ENCODE peak calls at places on chromosomes 7 and 10, in eight cellular contexts. One of them, this sample, is unnamed.

GRCh38 chr10:86647773-86648705 is 6.3 kb upstream of the OPN4 start:
- DNase-seq in NB4: no peak
- DNase-seq in left ventricle myocardium inferior: no peak
- DNase-seq in ovary: no peak
- DNase-seq in fibroblast of pulmonary artery: no peak
- DNase-seq in epithelial cell of esophagus: no peak
- DNase-seq in HL-60: no peak
- DNase-seq in upper lobe of right lung: no peak
- DNase-seq in this sample: peak; percentile 56

GRCh38 chr7:157606140-157606539 is 269.3 kb downstream of the DNAJB6 start:
- DNase-seq in ovary: no peak
- DNase-seq in epithelial cell of esophagus: no peak
- DNase-seq in left ventricle myocardium inferior: no peak
- DNase-seq in upper lobe of right lung: peak; percentile 52
- DNase-seq in fibroblast of pulmonary artery: no peak
- DNase-seq in HL-60: no peak
- DNase-seq in NB4: no peak
- DNase-seq in this sample: no peak

GRCh38 chr10:58781873-58782488 is 269.3 kb downstream of the BICC1 start:
- DNase-seq in HL-60: no peak
- DNase-seq in ovary: no peak
- DNase-seq in fibroblast of pulmonary artery: peak; percentile 66
- DNase-seq in NB4: peak; percentile 44
- DNase-seq in upper lobe of right lung: no peak
- DNase-seq in left ventricle myocardium inferior: no peak
- DNase-seq in epithelial cell of esophagus: peak; percentile 75
- DNase-seq in this sample: peak; percentile 75

GRCh38 chr10:92847185-92847864 is 995 bp upstream of the EXOC6 start:
- DNase-seq in left ventricle myocardium inferior: no peak
- DNase-seq in upper lobe of right lung: no peak
- DNase-seq in NB4: peak; percentile 91
- DNase-seq in epithelial cell of esophagus: peak; percentile 83
- DNase-seq in ovary: no peak
- DNase-seq in HL-60: peak; percentile 59
- DNase-seq in fibroblast of pulmonary artery: peak; percentile 53
- DNase-seq in this sample: peak; percentile 14

GRCh38 chr7:151795168-151795754 is 81.7 kb downstream of the PRKAG2 start:
- DNase-seq in fibroblast of pulmonary artery: no peak
- DNase-seq in NB4: no peak
- DNase-seq in HL-60: no peak
- DNase-seq in upper lobe of right lung: peak; percentile 64
- DNase-seq in epithelial cell of esophagus: no peak
- DNase-seq in left ventricle myocardium inferior: peak; percentile 7
- DNase-seq in ovary: no peak
- DNase-seq in this sample: no peak

GRCh38 chr10:61052469-61053205 is 108.7 kb upstream of the RHOBTB1 start:
- DNase-seq in ovary: no peak
- DNase-seq in left ventricle myocardium inferior: no peak
- DNase-seq in HL-60: no peak
- DNase-seq in upper lobe of right lung: no peak
- DNase-seq in epithelial cell of esophagus: no peak
- DNase-seq in NB4: no peak
- DNase-seq in fibroblast of pulmonary artery: no peak
- DNase-seq in this sample: no peak

GRCh38 chr7:46653848-46654247 is 732.8 kb upstream of the IGFBP3 start:
- DNase-seq in epithelial cell of esophagus: no peak
- DNase-seq in left ventricle myocardium inferior: no peak
- DNase-seq in NB4: no peak
- DNase-seq in HL-60: no peak
- DNase-seq in ovary: no peak
- DNase-seq in upper lobe of right lung: no peak
- DNase-seq in fibroblast of pulmonary artery: no peak
- DNase-seq in this sample: no peak

GRCh38 chr10:5545011-5545410 is 20.2 kb downstream of the CALML3 start:
- DNase-seq in upper lobe of right lung: peak; percentile 26
- DNase-seq in NB4: no peak
- DNase-seq in HL-60: no peak
- DNase-seq in epithelial cell of esophagus: no peak
- DNase-seq in left ventricle myocardium inferior: no peak
- DNase-seq in fibroblast of pulmonary artery: no peak
- DNase-seq in ovary: peak; percentile 7
- DNase-seq in this sample: no peak

GRCh38 chr7:1561036-1561940 is 5.3 kb upstream of the TMEM184A start:
- DNase-seq in epithelial cell of esophagus: no peak
- DNase-seq in ovary: no peak
- DNase-seq in NB4: no peak
- DNase-seq in left ventricle myocardium inferior: no peak
- DNase-seq in fibroblast of pulmonary artery: no peak
- DNase-seq in HL-60: no peak
- DNase-seq in upper lobe of right lung: no peak
- DNase-seq in this sample: no peak

GRCh38 chr10:4840151-4840550 is 14.1 kb downstream of the AKR1E2 start:
- DNase-seq in epithelial cell of esophagus: no peak
- DNase-seq in NB4: no peak
- DNase-seq in ovary: no peak
- DNase-seq in upper lobe of right lung: no peak
- DNase-seq in fibroblast of pulmonary artery: no peak
- DNase-seq in HL-60: no peak
- DNase-seq in left ventricle myocardium inferior: no peak
- DNase-seq in this sample: no peak

GRCh38 chr10:124722812-124723783 is 21.1 kb downstream of the FAM53B start:
- DNase-seq in ovary: no peak
- DNase-seq in fibroblast of pulmonary artery: no peak
- DNase-seq in HL-60: peak; percentile 58
- DNase-seq in epithelial cell of esophagus: peak; percentile 76
- DNase-seq in upper lobe of right lung: peak; percentile 70
- DNase-seq in left ventricle myocardium inferior: peak; percentile 62
- DNase-seq in NB4: peak; percentile 66
- DNase-seq in this sample: no peak

GRCh38 chr10:95866448-95866842 is 41.3 kb upstream of the CC2D2B start:
- DNase-seq in left ventricle myocardium inferior: no peak
- DNase-seq in ovary: no peak
- DNase-seq in NB4: no peak
- DNase-seq in epithelial cell of esophagus: no peak
- DNase-seq in fibroblast of pulmonary artery: no peak
- DNase-seq in upper lobe of right lung: no peak
- DNase-seq in HL-60: no peak
- DNase-seq in this sample: no peak

GRCh38 chr10:95865814-95866447 is 41.8 kb upstream of the CC2D2B start:
- DNase-seq in NB4: no peak
- DNase-seq in fibroblast of pulmonary artery: no peak
- DNase-seq in upper lobe of right lung: no peak
- DNase-seq in left ventricle myocardium inferior: no peak
- DNase-seq in HL-60: no peak
- DNase-seq in ovary: no peak
- DNase-seq in epithelial cell of esophagus: no peak
- DNase-seq in this sample: no peak

GRCh38 chr10:95864906-95865813 is 42.6 kb upstream of the CC2D2B start:
- DNase-seq in NB4: peak; percentile 78
- DNase-seq in HL-60: peak; percentile 78
- DNase-seq in upper lobe of right lung: no peak
- DNase-seq in left ventricle myocardium inferior: no peak
- DNase-seq in epithelial cell of esophagus: peak; percentile 67
- DNase-seq in fibroblast of pulmonary artery: peak; percentile 92
- DNase-seq in ovary: peak; percentile 16
- DNase-seq in this sample: peak; percentile 92

GRCh38 chr10:95872158-95872711 is 35.5 kb upstream of the CC2D2B start:
- DNase-seq in HL-60: no peak
- DNase-seq in epithelial cell of esophagus: no peak
- DNase-seq in upper lobe of right lung: no peak
- DNase-seq in ovary: no peak
- DNase-seq in left ventricle myocardium inferior: no peak
- DNase-seq in fibroblast of pulmonary artery: no peak
- DNase-seq in NB4: no peak
- DNase-seq in this sample: no peak

GRCh38 chr10:95867866-95868265 is 39.9 kb upstream of the CC2D2B start:
- DNase-seq in left ventricle myocardium inferior: no peak
- DNase-seq in HL-60: no peak
- DNase-seq in epithelial cell of esophagus: no peak
- DNase-seq in upper lobe of right lung: no peak
- DNase-seq in NB4: no peak
- DNase-seq in fibroblast of pulmonary artery: no peak
- DNase-seq in ovary: no peak
- DNase-seq in this sample: no peak
- H3K4me3 ChIP-seq in left ventricle myocardium inferior: no peak overlapping the region
- H3K4me3 ChIP-seq in HL-60: no peak overlapping the region
- H3K4me3 ChIP-seq in epithelial cell of esophagus: no peak overlapping the region
- H3K4me3 ChIP-seq in upper lobe of right lung: no peak overlapping the region
- H3K4me3 ChIP-seq in NB4: no peak overlapping the region
- H3K4me3 ChIP-seq in fibroblast of pulmonary artery: no peak overlapping the region
- H3K4me3 ChIP-seq in ovary: no peak overlapping the region
- H3K4me3 ChIP-seq in this sample: no peak overlapping the region

GRCh38 chr7:81957517-81957916 is 187.7 kb upstream of the HGF start:
- DNase-seq in NB4: no peak
- DNase-seq in fibroblast of pulmonary artery: no peak
- DNase-seq in upper lobe of right lung: no peak
- DNase-seq in ovary: no peak
- DNase-seq in epithelial cell of esophagus: no peak
- DNase-seq in HL-60: no peak
- DNase-seq in left ventricle myocardium inferior: no peak
- DNase-seq in this sample: no peak

GRCh38 chr7:81960026-81960425 is 190.2 kb upstream of the HGF start:
- DNase-seq in fibroblast of pulmonary artery: peak; percentile 55
- DNase-seq in left ventricle myocardium inferior: no peak
- DNase-seq in ovary: no peak
- DNase-seq in HL-60: no peak
- DNase-seq in upper lobe of right lung: no peak
- DNase-seq in NB4: no peak
- DNase-seq in epithelial cell of esophagus: no peak
- DNase-seq in this sample: no peak

DNA sequence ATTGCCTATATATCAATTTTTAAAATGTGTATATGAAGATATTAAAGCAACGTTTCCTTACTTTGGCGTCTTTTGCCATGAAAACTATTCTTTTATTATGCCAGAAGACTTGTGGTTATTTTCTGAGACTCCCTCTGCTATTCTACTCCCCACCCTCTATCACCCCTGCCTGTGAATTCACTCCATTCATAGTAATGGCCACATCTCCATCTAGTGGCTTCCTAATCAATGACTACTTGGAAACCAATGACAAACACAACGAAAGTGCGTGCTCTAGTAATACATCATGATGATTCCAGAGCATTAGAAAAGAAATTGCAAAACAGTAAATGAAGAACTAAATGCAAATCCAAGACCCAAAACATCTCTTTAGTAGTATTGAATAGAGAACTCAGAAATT is 186.7 kb upstream of the HGF start:
- DNase-seq in ovary: no peak
- DNase-seq in HL-60: peak; percentile 59
- DNase-seq in fibroblast of pulmonary artery: peak; percentile 85
- DNase-seq in epithelial cell of esophagus: peak; percentile 23
- DNase-seq in left ventricle myocardium inferior: no peak
- DNase-seq in NB4: peak; percentile 92
- DNase-seq in upper lobe of right lung: no peak
- DNase-seq in this sample: peak; percentile 76
- TF ChIP-seq CTCF in ovary: no peak
- TF ChIP-seq CTCF in HL-60: peak; percentile 25
- TF ChIP-seq CTCF in fibroblast of pulmonary artery: peak; percentile 69
- TF ChIP-seq CTCF in epithelial cell of esophagus: peak; percentile 38
- TF ChIP-seq CTCF in left ventricle myocardium inferior: peak; percentile 62
- TF ChIP-seq CTCF in NB4: peak; percentile 69
- TF ChIP-seq CTCF in upper lobe of right lung: peak; percentile 53
- TF ChIP-seq CTCF in this sample: peak; percentile 60

GRCh38 chr10:133113847-133114246 is 26.1 kb downstream of the ADGRA1 start:
- DNase-seq in epithelial cell of esophagus: no peak
- DNase-seq in NB4: no peak
- DNase-seq in left ventricle myocardium inferior: no peak
- DNase-seq in ovary: no peak
- DNase-seq in HL-60: no peak
- DNase-seq in upper lobe of right lung: no peak
- DNase-seq in fibroblast of pulmonary artery: no peak
- DNase-seq in this sample: no peak

GRCh38 chr10:133115453-133115842 is 27.7 kb downstream of the ADGRA1 start:
- DNase-seq in left ventricle myocardium inferior: no peak
- DNase-seq in fibroblast of pulmonary artery: no peak
- DNase-seq in ovary: no peak
- DNase-seq in upper lobe of right lung: no peak
- DNase-seq in NB4: no peak
- DNase-seq in epithelial cell of esophagus: no peak
- DNase-seq in HL-60: no peak
- DNase-seq in this sample: no peak

GRCh38 chr10:133113146-133113830 is 25.6 kb downstream of the ADGRA1 start:
- DNase-seq in epithelial cell of esophagus: no peak
- DNase-seq in fibroblast of pulmonary artery: no peak
- DNase-seq in upper lobe of right lung: no peak
- DNase-seq in HL-60: no peak
- DNase-seq in NB4: no peak
- DNase-seq in left ventricle myocardium inferior: no peak
- DNase-seq in ovary: no peak
- DNase-seq in this sample: no peak

GRCh38 chr10:133114726-133115452 is 27.2 kb downstream of the ADGRA1 start:
- DNase-seq in epithelial cell of esophagus: no peak
- DNase-seq in fibroblast of pulmonary artery: no peak
- DNase-seq in ovary: no peak
- DNase-seq in HL-60: no peak
- DNase-seq in NB4: no peak
- DNase-seq in upper lobe of right lung: no peak
- DNase-seq in left ventricle myocardium inferior: no peak
- DNase-seq in this sample: no peak

DNA sequence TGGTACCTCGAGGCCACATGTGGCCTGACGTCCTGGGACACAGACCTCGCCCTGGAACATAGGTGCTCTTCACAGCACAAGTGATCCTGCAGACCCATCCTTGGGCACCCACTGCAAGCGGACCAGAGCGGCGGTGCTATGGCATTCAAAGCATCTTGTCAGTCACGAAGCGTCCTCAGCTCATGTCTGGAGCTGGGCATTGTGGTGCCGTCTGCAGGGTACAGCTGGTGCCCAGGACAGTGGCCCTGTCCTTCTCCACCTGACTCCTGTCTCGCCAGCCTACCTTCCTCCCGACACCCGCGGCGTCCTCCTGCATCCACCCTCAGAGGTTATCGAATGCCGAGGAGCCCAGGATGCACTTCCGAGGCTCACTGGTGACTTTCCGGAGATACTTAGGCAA is 26.5 kb downstream of the ADGRA1 start:
- DNase-seq in upper lobe of right lung: no peak
- DNase-seq in fibroblast of pulmonary artery: no peak
- DNase-seq in HL-60: no peak
- DNase-seq in ovary: no peak
- DNase-seq in left ventricle myocardium inferior: no peak
- DNase-seq in NB4: no peak
- DNase-seq in epithelial cell of esophagus: no peak
- DNase-seq in this sample: no peak
- H3K4me3 ChIP-seq in upper lobe of right lung: no peak overlapping the region
- H3K4me3 ChIP-seq in fibroblast of pulmonary artery: no peak overlapping the region
- H3K4me3 ChIP-seq in HL-60: no peak overlapping the region
- H3K4me3 ChIP-seq in ovary: no peak overlapping the region
- H3K4me3 ChIP-seq in left ventricle myocardium inferior: no peak overlapping the region
- H3K4me3 ChIP-seq in NB4: no peak overlapping the region
- H3K4me3 ChIP-seq in epithelial cell of esophagus: no peak overlapping the region
- H3K4me3 ChIP-seq in this sample: no peak overlapping the region

DNA sequence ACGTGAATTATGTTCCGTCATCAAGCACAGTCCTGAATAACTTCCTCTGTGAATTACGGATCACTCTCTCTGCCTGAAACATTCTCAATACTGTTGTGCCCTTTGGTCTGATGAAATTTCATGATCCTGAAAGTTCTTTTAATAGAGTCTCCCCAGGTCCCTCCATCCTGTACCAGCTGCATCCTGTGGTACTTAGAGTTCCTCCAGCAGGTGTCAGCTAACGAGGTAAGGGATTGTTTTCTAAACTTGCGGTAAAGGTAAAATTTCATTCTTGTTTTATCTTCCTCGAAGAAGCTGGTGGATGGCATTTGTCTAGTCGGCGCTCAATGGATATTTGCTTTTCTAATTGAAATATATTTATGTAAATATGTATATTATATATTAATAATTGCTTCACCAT is 393.6 kb upstream of the ADARB2 start:
- DNase-seq in HL-60: no peak
- DNase-seq in upper lobe of right lung: no peak
- DNase-seq in NB4: no peak
- DNase-seq in fibroblast of pulmonary artery: no peak
- DNase-seq in left ventricle myocardium inferior: no peak
- DNase-seq in epithelial cell of esophagus: no peak
- DNase-seq in ovary: no peak
- DNase-seq in this sample: no peak
- TF ChIP-seq CTCF in HL-60: no peak
- TF ChIP-seq CTCF in upper lobe of right lung: no peak
- TF ChIP-seq CTCF in NB4: no peak
- TF ChIP-seq CTCF in fibroblast of pulmonary artery: no peak
- TF ChIP-seq CTCF in left ventricle myocardium inferior: no peak
- TF ChIP-seq CTCF in epithelial cell of esophagus: peak; percentile 3
- TF ChIP-seq CTCF in ovary: no peak
- TF ChIP-seq CTCF in this sample: no peak